ENCODE peak calls at places on chromosomes 11 and 22, in five cellular contexts. H is NB4; T is activated CD8-positive, alpha-beta T cell treated with anti-CD3 and anti-CD28 coated beads, Interleukin-2, amount 10 ng/mL, durations not matched to agents 7 days and 5 days; M is GM10248; V is AG10803. L is an unnamed sample.

GRCh38 chr11:107250017-107250416 is 207.6 kb downstream of the CWF19L2 start:
- DNase-seq in H (no peak), T (no peak), M (no peak), V (no peak), L (no peak)

GRCh38 chr22:27985323-27986275 is 66.5 kb upstream of the PITPNB start:
- DNase-seq in H (no peak), T (no peak), M (no peak), V (no peak), L (no peak)

GRCh38 chr11:11810764-11811726 is 30.7 kb upstream of the USP47 start:
- DNase-seq in H (no peak), T (no peak), M (no peak), V (no peak), L (no peak)

GRCh38 chr22:35732116-35732515 is 14.4 kb downstream of the APOL5 start:
- DNase-seq in H (no peak), T (no peak), M (no peak), V (no peak), L (no peak)

GRCh38 chr11:101949846-101950245 is 33.5 kb upstream of the ANGPTL5 start:
- DNase-seq in H (no peak), T (no peak), M (no peak), V (no peak), L (no peak)

GRCh38 chr11:2199466-2200341 is 28.1 kb upstream of the TH start:
- DNase-seq in H (no peak), T (no peak), M (no peak), V (no peak), L (no peak)

GRCh38 chr11:132115454-132115853 is 745.0 kb downstream of the NTM start:
- DNase-seq in H (no peak), T (no peak), M (no peak), V (peak), L (no peak)

GRCh38 chr22:19042285-19043110 is 79.7 kb downstream of the DGCR2 start:
- DNase-seq in H (no peak), T (no peak), M (no peak), V (no peak), L (no peak)

GRCh38 chr11:46370253-46370652 is 11.2 kb upstream of the MDK start:
- DNase-seq in H (no peak), T (no peak), M (no peak), V (no peak), L (no peak)

GRCh38 chr22:37932821-37933578 is 20.4 kb downstream of the C22orf23 start:
- DNase-seq in H (no peak), T (no peak), M (no peak), V (no peak), L (no peak)

GRCh38 chr11:75100314-75100713 is 3.6 kb upstream of the OR2AT4 start:
- DNase-seq in H (peak), T (no peak), M (peak), V (peak), L (peak)

GRCh38 chr11:65871811-65872548 is 620 bp downstream of the EFEMP2 start:
- DNase-seq in H (no peak), T (no peak), M (no peak), V (peak), L (no peak)

GRCh38 chr11:2202900-2203439 is 31.4 kb upstream of the TH start:
- DNase-seq in H (no peak), T (no peak), M (no peak), V (no peak), L (no peak)

GRCh38 chr11:76625787-76626186 is 44.8 kb downstream of the LRRC32 start:
- DNase-seq in H (peak), T (no peak), M (no peak), V (no peak), L (no peak)

GRCh38 chr22:23790819-23791736 is 4.3 kb downstream of the SMARCB1 start:
- DNase-seq in H (no peak), T (no peak), M (no peak), V (peak), L (no peak)